ENCODE peak calls at places on chromosomes 2 and 18, in nine cellular contexts. One of them, this sample, is unnamed.

GRCh38 chr2:13481201-13481600 is 764.5 kb downstream of the TRIB2 start:
- DNase-seq in foreskin fibroblast: no peak
- DNase-seq in PC-3: peak
- DNase-seq in lower lobe of right lung: no peak
- DNase-seq in ovary: no peak
- DNase-seq in HFF-Myc: no peak
- DNase-seq in fibroblast of lung: peak
- DNase-seq in BJ: no peak
- DNase-seq in brain microvascular endothelial cell: peak
- DNase-seq in this sample: peak

GRCh38 chr2:117858336-117858735 is 43.8 kb downstream of the DDX18 start:
- DNase-seq in foreskin fibroblast: peak
- DNase-seq in PC-3: no peak
- DNase-seq in lower lobe of right lung: no peak
- DNase-seq in ovary: no peak
- DNase-seq in HFF-Myc: no peak
- DNase-seq in fibroblast of lung: no peak
- DNase-seq in BJ: no peak
- DNase-seq in brain microvascular endothelial cell: no peak
- DNase-seq in this sample: no peak

GRCh38 chr2:67854103-67854502 is 208.7 kb downstream of the C1D start:
- DNase-seq in foreskin fibroblast: peak
- DNase-seq in PC-3: no peak
- DNase-seq in lower lobe of right lung: no peak
- DNase-seq in ovary: no peak
- DNase-seq in HFF-Myc: peak
- DNase-seq in fibroblast of lung: no peak
- DNase-seq in BJ: peak
- DNase-seq in brain microvascular endothelial cell: no peak
- DNase-seq in this sample: no peak

GRCh38 chr2:61180686-61181085 is 18.7 kb downstream of the C2orf74 start:
- DNase-seq in foreskin fibroblast: no peak
- DNase-seq in PC-3: no peak
- DNase-seq in lower lobe of right lung: no peak
- DNase-seq in ovary: no peak
- DNase-seq in HFF-Myc: no peak
- DNase-seq in fibroblast of lung: no peak
- DNase-seq in BJ: no peak
- DNase-seq in brain microvascular endothelial cell: no peak
- DNase-seq in this sample: no peak

GRCh38 chr2:233349005-233349998 is 5.0 kb upstream of the DGKD start:
- DNase-seq in foreskin fibroblast: peak
- DNase-seq in PC-3: no peak
- DNase-seq in lower lobe of right lung: peak
- DNase-seq in ovary: peak
- DNase-seq in HFF-Myc: peak
- DNase-seq in fibroblast of lung: peak
- DNase-seq in BJ: no peak
- DNase-seq in brain microvascular endothelial cell: no peak
- DNase-seq in this sample: no peak

GRCh38 chr2:112646102-112646719 is 472 bp downstream of the SLC20A1 start:
- DNase-seq in foreskin fibroblast: no peak
- DNase-seq in PC-3: no peak
- DNase-seq in lower lobe of right lung: no peak
- DNase-seq in ovary: no peak
- DNase-seq in HFF-Myc: no peak
- DNase-seq in fibroblast of lung: no peak
- DNase-seq in BJ: no peak
- DNase-seq in brain microvascular endothelial cell: no peak
- DNase-seq in this sample: no peak

GRCh38 chr2:201118957-201119848 is 3.2 kb downstream of the CFLAR start:
- DNase-seq in foreskin fibroblast: peak
- DNase-seq in PC-3: peak
- DNase-seq in lower lobe of right lung: no peak
- DNase-seq in ovary: no peak
- DNase-seq in HFF-Myc: no peak
- DNase-seq in fibroblast of lung: peak
- DNase-seq in BJ: no peak
- DNase-seq in brain microvascular endothelial cell: no peak
- DNase-seq in this sample: peak

GRCh38 chr18:41162191-41162590 is 792.8 kb upstream of the PIK3C3 start:
- DNase-seq in foreskin fibroblast: no peak
- DNase-seq in PC-3: no peak
- DNase-seq in lower lobe of right lung: no peak
- DNase-seq in ovary: no peak
- DNase-seq in HFF-Myc: no peak
- DNase-seq in fibroblast of lung: no peak
- DNase-seq in BJ: no peak
- DNase-seq in brain microvascular endothelial cell: no peak
- DNase-seq in this sample: no peak

GRCh38 chr18:36903215-36903928 is 74.4 kb downstream of the KIAA1328 start:
- DNase-seq in foreskin fibroblast: peak
- DNase-seq in PC-3: no peak
- DNase-seq in lower lobe of right lung: no peak
- DNase-seq in ovary: no peak
- DNase-seq in HFF-Myc: no peak
- DNase-seq in fibroblast of lung: peak
- DNase-seq in BJ: no peak
- DNase-seq in brain microvascular endothelial cell: no peak
- DNase-seq in this sample: peak

GRCh38 chr2:60356346-60356745 is 197.1 kb downstream of the BCL11A start:
- DNase-seq in foreskin fibroblast: no peak
- DNase-seq in PC-3: peak
- DNase-seq in lower lobe of right lung: no peak
- DNase-seq in ovary: no peak
- DNase-seq in HFF-Myc: no peak
- DNase-seq in fibroblast of lung: no peak
- DNase-seq in BJ: no peak
- DNase-seq in brain microvascular endothelial cell: no peak
- DNase-seq in this sample: no peak

GRCh38 chr2:101984656-101985055 is 7.1 kb upstream of the IL1R2 start:
- DNase-seq in foreskin fibroblast: no peak
- DNase-seq in PC-3: no peak
- DNase-seq in lower lobe of right lung: no peak
- DNase-seq in ovary: no peak
- DNase-seq in HFF-Myc: no peak
- DNase-seq in fibroblast of lung: no peak
- DNase-seq in BJ: no peak
- DNase-seq in brain microvascular endothelial cell: no peak
- DNase-seq in this sample: no peak

GRCh38 chr2:217932661-217933325 is 70.0 kb downstream of the TNS1 start:
- DNase-seq in foreskin fibroblast: peak
- DNase-seq in PC-3: no peak
- DNase-seq in lower lobe of right lung: no peak
- DNase-seq in ovary: no peak
- DNase-seq in HFF-Myc: no peak
- DNase-seq in fibroblast of lung: no peak
- DNase-seq in BJ: no peak
- DNase-seq in brain microvascular endothelial cell: no peak
- DNase-seq in this sample: no peak

GRCh38 chr2:25301453-25302352 is 40.0 kb downstream of the DNMT3A start:
- DNase-seq in foreskin fibroblast: peak
- DNase-seq in PC-3: peak
- DNase-seq in lower lobe of right lung: no peak
- DNase-seq in ovary: no peak
- DNase-seq in HFF-Myc: peak
- DNase-seq in fibroblast of lung: peak
- DNase-seq in BJ: peak
- DNase-seq in brain microvascular endothelial cell: peak
- DNase-seq in this sample: peak

GRCh38 chr2:160365691-160366367 is 127.8 kb downstream of the RBMS1 start:
- DNase-seq in foreskin fibroblast: peak
- DNase-seq in PC-3: no peak
- DNase-seq in lower lobe of right lung: no peak
- DNase-seq in ovary: peak
- DNase-seq in HFF-Myc: no peak
- DNase-seq in fibroblast of lung: no peak
- DNase-seq in BJ: no peak
- DNase-seq in brain microvascular endothelial cell: no peak
- DNase-seq in this sample: peak

GRCh38 chr2:127225186-127225960 is 5.3 kb upstream of the CYP27C1 start:
- DNase-seq in foreskin fibroblast: peak
- DNase-seq in PC-3: peak
- DNase-seq in lower lobe of right lung: no peak
- DNase-seq in ovary: no peak
- DNase-seq in HFF-Myc: no peak
- DNase-seq in fibroblast of lung: no peak
- DNase-seq in BJ: peak
- DNase-seq in brain microvascular endothelial cell: peak
- DNase-seq in this sample: peak

GRCh38 chr2:56217106-56217505 is 33.3 kb downstream of the CCDC85A start:
- DNase-seq in foreskin fibroblast: no peak
- DNase-seq in PC-3: no peak
- DNase-seq in lower lobe of right lung: no peak
- DNase-seq in ovary: no peak
- DNase-seq in HFF-Myc: no peak
- DNase-seq in fibroblast of lung: no peak
- DNase-seq in BJ: no peak
- DNase-seq in brain microvascular endothelial cell: no peak
- DNase-seq in this sample: no peak
- TF ChIP-seq CTCF in foreskin fibroblast: no peak
- TF ChIP-seq CTCF in PC-3: no peak
- TF ChIP-seq CTCF in lower lobe of right lung: no peak
- TF ChIP-seq CTCF in ovary: no peak
- TF ChIP-seq CTCF in HFF-Myc: no peak
- TF ChIP-seq CTCF in fibroblast of lung: no peak
- TF ChIP-seq CTCF in BJ: no peak
- TF ChIP-seq CTCF in brain microvascular endothelial cell: no peak
- TF ChIP-seq CTCF in this sample: no peak

GRCh38 chr18:74632088-74632679 is 34.5 kb downstream of the ZNF407 start:
- DNase-seq in foreskin fibroblast: no peak
- DNase-seq in PC-3: no peak
- DNase-seq in lower lobe of right lung: no peak
- DNase-seq in ovary: no peak
- DNase-seq in HFF-Myc: no peak
- DNase-seq in fibroblast of lung: no peak
- DNase-seq in BJ: no peak
- DNase-seq in brain microvascular endothelial cell: no peak
- DNase-seq in this sample: no peak

GRCh38 chr18:74631242-74632087 is 33.8 kb downstream of the ZNF407 start:
- DNase-seq in foreskin fibroblast: peak
- DNase-seq in PC-3: no peak
- DNase-seq in lower lobe of right lung: no peak
- DNase-seq in ovary: no peak
- DNase-seq in HFF-Myc: peak
- DNase-seq in fibroblast of lung: peak
- DNase-seq in BJ: peak
- DNase-seq in brain microvascular endothelial cell: peak
- DNase-seq in this sample: peak

GRCh38 chr18:74633652-74634352 is 36.1 kb downstream of the ZNF407 start:
- DNase-seq in foreskin fibroblast: no peak
- DNase-seq in PC-3: peak
- DNase-seq in lower lobe of right lung: no peak
- DNase-seq in ovary: no peak
- DNase-seq in HFF-Myc: no peak
- DNase-seq in fibroblast of lung: no peak
- DNase-seq in BJ: no peak
- DNase-seq in brain microvascular endothelial cell: no peak
- DNase-seq in this sample: no peak

GRCh38 chr18:74630804-74631203 is 33.1 kb downstream of the ZNF407 start:
- DNase-seq in foreskin fibroblast: no peak
- DNase-seq in PC-3: no peak
- DNase-seq in lower lobe of right lung: no peak
- DNase-seq in ovary: no peak
- DNase-seq in HFF-Myc: no peak
- DNase-seq in fibroblast of lung: no peak
- DNase-seq in BJ: no peak
- DNase-seq in brain microvascular endothelial cell: no peak
- DNase-seq in this sample: no peak

DNA sequence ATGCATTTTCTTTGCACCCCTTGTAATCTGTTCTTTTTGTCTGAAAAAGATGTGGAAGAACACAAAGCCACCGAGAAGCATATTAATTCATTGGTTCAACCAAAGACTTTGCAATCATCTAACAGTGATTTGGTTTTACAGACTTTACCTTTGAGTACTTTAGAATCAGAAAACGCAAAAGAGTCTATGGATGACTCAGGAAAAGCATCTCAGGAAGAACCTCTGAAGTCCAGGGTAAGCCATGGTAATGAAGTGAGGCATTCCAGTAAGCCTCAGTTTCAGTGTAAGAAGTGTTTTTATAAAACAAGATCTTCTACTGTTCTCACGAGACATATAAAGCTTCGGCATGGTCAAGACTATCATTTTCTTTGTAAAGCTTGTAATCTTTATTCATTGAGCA is 35.2 kb downstream of the ZNF407 start:
- DNase-seq in foreskin fibroblast: no peak
- DNase-seq in PC-3: no peak
- DNase-seq in lower lobe of right lung: no peak
- DNase-seq in ovary: no peak
- DNase-seq in HFF-Myc: no peak
- DNase-seq in fibroblast of lung: no peak
- DNase-seq in BJ: no peak
- DNase-seq in brain microvascular endothelial cell: no peak
- DNase-seq in this sample: no peak
- H3K4me3 ChIP-seq in foreskin fibroblast: no peak
- H3K4me3 ChIP-seq in PC-3: no peak
- H3K4me3 ChIP-seq in lower lobe of right lung: no peak
- H3K4me3 ChIP-seq in ovary: no peak
- H3K4me3 ChIP-seq in HFF-Myc: no peak
- H3K4me3 ChIP-seq in fibroblast of lung: no peak
- H3K4me3 ChIP-seq in BJ: no peak
- H3K4me3 ChIP-seq in brain microvascular endothelial cell: no peak
- H3K4me3 ChIP-seq in this sample: no peak

GRCh38 chr18:45415614-45416013 is 199.7 kb upstream of the SLC14A2 start:
- DNase-seq in foreskin fibroblast: no peak
- DNase-seq in PC-3: no peak
- DNase-seq in lower lobe of right lung: no peak
- DNase-seq in ovary: no peak
- DNase-seq in HFF-Myc: no peak
- DNase-seq in fibroblast of lung: no peak
- DNase-seq in BJ: no peak
- DNase-seq in brain microvascular endothelial cell: no peak
- DNase-seq in this sample: no peak
- TF ChIP-seq CTCF in foreskin fibroblast: no peak
- TF ChIP-seq CTCF in PC-3: no peak
- TF ChIP-seq CTCF in lower lobe of right lung: no peak
- TF ChIP-seq CTCF in ovary: no peak
- TF ChIP-seq CTCF in HFF-Myc: no peak
- TF ChIP-seq CTCF in fibroblast of lung: no peak
- TF ChIP-seq CTCF in BJ: no peak
- TF ChIP-seq CTCF in brain microvascular endothelial cell: no peak
- TF ChIP-seq CTCF in this sample: no peak

GRCh38 chr2:219810895-219811294 is 183.5 kb downstream of the SLC4A3 start:
- DNase-seq in foreskin fibroblast: no peak
- DNase-seq in PC-3: no peak
- DNase-seq in lower lobe of right lung: no peak
- DNase-seq in ovary: no peak
- DNase-seq in HFF-Myc: no peak
- DNase-seq in fibroblast of lung: no peak
- DNase-seq in BJ: no peak
- DNase-seq in brain microvascular endothelial cell: no peak
- DNase-seq in this sample: no peak
- H3K4me3 ChIP-seq in foreskin fibroblast: no peak
- H3K4me3 ChIP-seq in PC-3: no peak
- H3K4me3 ChIP-seq in lower lobe of right lung: no peak
- H3K4me3 ChIP-seq in ovary: no peak
- H3K4me3 ChIP-seq in HFF-Myc: no peak
- H3K4me3 ChIP-seq in fibroblast of lung: no peak
- H3K4me3 ChIP-seq in BJ: no peak
- H3K4me3 ChIP-seq in brain microvascular endothelial cell: no peak
- H3K4me3 ChIP-seq in this sample: no peak

This sample was measured in fibroblast of mammary gland.